ENCODE peak calls at places on chromosomes 2 and 18, in seven cellular contexts. One of them, this sample, is unnamed.

GRCh38 chr2:68193774-68194372 is 36.2 kb downstream of the PNO1 start:
- DNase-seq in HuH-7: no peak
- DNase-seq in NCI-H774: no peak
- DNase-seq in central memory CD4-positive, alpha-beta T cell: no peak
- DNase-seq in astrocyte of the spinal cord: peak
- DNase-seq in BJ: peak
- DNase-seq in SK-N-SH: no peak
- DNase-seq in this sample: no peak

GRCh38 chr2:167127135-167127534 is 238.9 kb downstream of the XIRP2 start:
- DNase-seq in HuH-7: peak
- DNase-seq in NCI-H774: no peak
- DNase-seq in central memory CD4-positive, alpha-beta T cell: no peak
- DNase-seq in astrocyte of the spinal cord: no peak
- DNase-seq in BJ: no peak
- DNase-seq in SK-N-SH: no peak
- DNase-seq in this sample: no peak

GRCh38 chr18:9482790-9483189 is 7.5 kb downstream of the RALBP1 start:
- DNase-seq in HuH-7: no peak
- DNase-seq in NCI-H774: no peak
- DNase-seq in central memory CD4-positive, alpha-beta T cell: no peak
- DNase-seq in astrocyte of the spinal cord: no peak
- DNase-seq in BJ: no peak
- DNase-seq in SK-N-SH: peak
- DNase-seq in this sample: no peak

GRCh38 chr2:182784777-182785176 is 68.7 kb downstream of the DNAJC10 start:
- DNase-seq in HuH-7: peak
- DNase-seq in NCI-H774: peak
- DNase-seq in central memory CD4-positive, alpha-beta T cell: no peak
- DNase-seq in astrocyte of the spinal cord: peak
- DNase-seq in BJ: no peak
- DNase-seq in SK-N-SH: peak
- DNase-seq in this sample: no peak

GRCh38 chr2:241507430-241508239 is 749 bp downstream of the STK25 start:
- DNase-seq in HuH-7: peak
- DNase-seq in NCI-H774: no peak
- DNase-seq in central memory CD4-positive, alpha-beta T cell: peak
- DNase-seq in astrocyte of the spinal cord: peak
- DNase-seq in BJ: no peak
- DNase-seq in SK-N-SH: peak
- DNase-seq in this sample: peak

GRCh38 chr2:200199576-200200263 is 106.8 kb upstream of the SPATS2L start:
- DNase-seq in HuH-7: no peak
- DNase-seq in NCI-H774: no peak
- DNase-seq in central memory CD4-positive, alpha-beta T cell: no peak
- DNase-seq in astrocyte of the spinal cord: no peak
- DNase-seq in BJ: no peak
- DNase-seq in SK-N-SH: no peak
- DNase-seq in this sample: peak

GRCh38 chr2:133819906-133820305 is 251.6 kb upstream of the NCKAP5 start:
- DNase-seq in HuH-7: no peak
- DNase-seq in NCI-H774: no peak
- DNase-seq in central memory CD4-positive, alpha-beta T cell: no peak
- DNase-seq in astrocyte of the spinal cord: peak
- DNase-seq in BJ: no peak
- DNase-seq in SK-N-SH: no peak
- DNase-seq in this sample: no peak

GRCh38 chr2:122831644-122832043 is 1076.2 kb downstream of the TSN start:
- DNase-seq in HuH-7: no peak
- DNase-seq in NCI-H774: no peak
- DNase-seq in central memory CD4-positive, alpha-beta T cell: no peak
- DNase-seq in astrocyte of the spinal cord: no peak
- DNase-seq in BJ: no peak
- DNase-seq in SK-N-SH: no peak
- DNase-seq in this sample: no peak

GRCh38 chr2:220297093-220297492 is 669.7 kb downstream of the SLC4A3 start:
- DNase-seq in HuH-7: no peak
- DNase-seq in NCI-H774: no peak
- DNase-seq in central memory CD4-positive, alpha-beta T cell: no peak
- DNase-seq in astrocyte of the spinal cord: no peak
- DNase-seq in BJ: no peak
- DNase-seq in SK-N-SH: no peak
- DNase-seq in this sample: no peak

GRCh38 chr2:33241581-33241980 is 234.9 kb upstream of the RASGRP3 start:
- DNase-seq in HuH-7: no peak
- DNase-seq in NCI-H774: no peak
- DNase-seq in central memory CD4-positive, alpha-beta T cell: no peak
- DNase-seq in astrocyte of the spinal cord: peak
- DNase-seq in BJ: no peak
- DNase-seq in SK-N-SH: no peak
- DNase-seq in this sample: no peak

GRCh38 chr2:218259099-218259921 is 1.5 kb upstream of the GPBAR1 start:
- DNase-seq in HuH-7: no peak
- DNase-seq in NCI-H774: no peak
- DNase-seq in central memory CD4-positive, alpha-beta T cell: no peak
- DNase-seq in astrocyte of the spinal cord: peak
- DNase-seq in BJ: no peak
- DNase-seq in SK-N-SH: peak
- DNase-seq in this sample: peak

GRCh38 chr2:234189786-234190185 is 139.3 kb downstream of the SPP2 start:
- DNase-seq in HuH-7: no peak
- DNase-seq in NCI-H774: no peak
- DNase-seq in central memory CD4-positive, alpha-beta T cell: no peak
- DNase-seq in astrocyte of the spinal cord: no peak
- DNase-seq in BJ: no peak
- DNase-seq in SK-N-SH: no peak
- DNase-seq in this sample: no peak

GRCh38 chr2:150832686-150833085 is 345.2 kb upstream of the RND3 start:
- DNase-seq in HuH-7: no peak
- DNase-seq in NCI-H774: no peak
- DNase-seq in central memory CD4-positive, alpha-beta T cell: no peak
- DNase-seq in astrocyte of the spinal cord: no peak
- DNase-seq in BJ: no peak
- DNase-seq in SK-N-SH: no peak
- DNase-seq in this sample: no peak

GRCh38 chr18:78517328-78517727 is 462.3 kb upstream of the SALL3 start:
- DNase-seq in HuH-7: no peak
- DNase-seq in NCI-H774: no peak
- DNase-seq in central memory CD4-positive, alpha-beta T cell: no peak
- DNase-seq in astrocyte of the spinal cord: no peak
- DNase-seq in BJ: no peak
- DNase-seq in SK-N-SH: no peak
- DNase-seq in this sample: no peak

GRCh38 chr2:140567734-140568133 is 1563.1 kb downstream of the LRP1B start:
- DNase-seq in HuH-7: no peak
- DNase-seq in NCI-H774: no peak
- DNase-seq in central memory CD4-positive, alpha-beta T cell: no peak
- DNase-seq in astrocyte of the spinal cord: peak
- DNase-seq in BJ: no peak
- DNase-seq in SK-N-SH: no peak
- DNase-seq in this sample: no peak

GRCh38 chr2:237306083-237306786 is 107.7 kb downstream of the COL6A3 start:
- DNase-seq in HuH-7: no peak
- DNase-seq in NCI-H774: no peak
- DNase-seq in central memory CD4-positive, alpha-beta T cell: no peak
- DNase-seq in astrocyte of the spinal cord: peak
- DNase-seq in BJ: no peak
- DNase-seq in SK-N-SH: no peak
- DNase-seq in this sample: no peak

GRCh38 chr18:75618146-75618545 is 190.6 kb upstream of the SMIM21 start:
- DNase-seq in HuH-7: no peak
- DNase-seq in NCI-H774: no peak
- DNase-seq in central memory CD4-positive, alpha-beta T cell: no peak
- DNase-seq in astrocyte of the spinal cord: no peak
- DNase-seq in BJ: no peak
- DNase-seq in SK-N-SH: no peak
- DNase-seq in this sample: no peak

This sample was measured in BE2C.